ENCODE peak calls at places on chromosome 16, in four cellular contexts. Y is CD8-positive, alpha-beta T cell; N is upper lobe of right lung; R is uterus. W is an unnamed sample.

GRCh38 chr16:50742521-50743150 is 750 bp downstream of the CYLD start:
- DNase-seq in N (peak; percentile 72), Y (peak; percentile 51), R (no peak), W (peak; percentile 43)

GRCh38 chr16:15757630-15758251 is 99.1 kb downstream of the MYH11 start:
- DNase-seq in R (no peak), N (no peak), Y (no peak), W (no peak)

GRCh38 chr16:54331241-54332002 is 44.8 kb upstream of the IRX3 start:
- DNase-seq in Y (no peak), N (no peak), R (no peak), W (no peak)

GRCh38 chr16:48276102-48276501 is 28.8 kb upstream of the ABCC11 start:
- DNase-seq in N (no peak), R (no peak), Y (no peak), W (peak; percentile 58)

GRCh38 chr16:4682084-4682581 is 11.2 kb upstream of the NUDT16L1 start:
- DNase-seq in R (no peak), Y (no peak), N (peak; percentile 62), W (no peak)

GRCh38 chr16:60110531-60110930 is 1376.4 kb upstream of the GOT2 start:
- DNase-seq in Y (no peak), R (no peak), N (no peak), W (no peak)

GRCh38 chr16:56912746-56913703 is 18.9 kb upstream of the HERPUD1 start:
- DNase-seq in Y (no peak), R (no peak), N (peak; percentile 57), W (peak; percentile 89)

GRCh38 chr16:77437859-77438258 is 3.0 kb upstream of the ADAMTS18 start:
- DNase-seq in R (no peak), Y (no peak), N (no peak), W (peak; percentile 12)

GRCh38 chr16:59878479-59878878 is 1144.4 kb upstream of the GOT2 start:
- DNase-seq in N (no peak), Y (no peak), R (no peak), W (peak; percentile 1)

GRCh38 chr16:9800180-9800738 is 382.0 kb downstream of the GRIN2A start:
- DNase-seq in R (no peak), N (no peak), Y (no peak), W (peak; percentile 3)

GRCh38 chr16:64830653-64831052 is 291.2 kb downstream of the CDH11 start:
- DNase-seq in R (no peak), Y (no peak), N (no peak), W (peak; percentile 66)

GRCh38 chr16:31118223-31119155 is 1.0 kb downstream of the KAT8 start:
- DNase-seq in N (no peak), R (no peak), Y (no peak), W (peak; percentile 80)

GRCh38 chr16:78147846-78148535 is 48.5 kb downstream of the WWOX start:
- DNase-seq in Y (no peak), N (no peak), R (no peak), W (no peak)

GRCh38 chr16:68736561-68736960 is 531 bp upstream of the CDH1 start:
- DNase-seq in R (no peak), Y (no peak), N (no peak), W (no peak)

GRCh38 chr16:85991856-85992255 is 92.9 kb downstream of the IRF8 start:
- DNase-seq in N (peak; percentile 34), Y (no peak), R (no peak), W (no peak)

GRCh38 chr16:59355704-59356103 is 621.6 kb upstream of the GOT2 start:
- DNase-seq in N (no peak), Y (no peak), R (no peak), W (no peak)

GRCh38 chr16:2871926-2872325 is 11.1 kb upstream of the FLYWCH2 start:
- DNase-seq in R (no peak), N (no peak), Y (no peak), W (no peak)

GRCh38 chr16:63337264-63337663 is 1301.0 kb upstream of the CDH8 start:
- DNase-seq in N (no peak), R (no peak), Y (no peak), W (no peak)

GRCh38 chr16:29943846-29944669 is 17.8 kb upstream of the TMEM219 start:
- DNase-seq in Y (no peak), N (no peak), R (peak; percentile 74), W (peak; percentile 99)

GRCh38 chr16:23024044-23024443 is 125.2 kb downstream of the USP31 start:
- DNase-seq in R (no peak), N (no peak), Y (no peak), W (no peak)

GRCh38 chr16:58670177-58670576 is 14.4 kb downstream of the SLC38A7 start:
- DNase-seq in Y (no peak), R (no peak), N (no peak), W (no peak)

GRCh38 chr16:88632587-88632930 is 5.8 kb upstream of the IL17C start:
- DNase-seq in R (no peak), Y (no peak), N (no peak), W (no peak)

GRCh38 chr16:88634141-88634993 is 4.0 kb upstream of the IL17C start:
- DNase-seq in N (peak; percentile 89), Y (peak; percentile 72), R (peak; percentile 49), W (peak; percentile 65)

GRCh38 chr16:88631920-88632586 is 6.3 kb upstream of the IL17C start:
- DNase-seq in Y (no peak), N (no peak), R (no peak), W (no peak)

GRCh38 chr16:88634994-88635670 is 3.2 kb upstream of the IL17C start:
- DNase-seq in N (no peak), Y (no peak), R (no peak), W (peak; percentile 40)

GRCh38 chr16:88633684-88634140 is 4.7 kb upstream of the IL17C start:
- DNase-seq in N (peak; percentile 80), R (no peak), Y (no peak), W (peak; percentile 44)
- TF ChIP-seq CTCF in N (peak; percentile 35), R (no peak), Y (no peak), W (peak; percentile 39)

GRCh38 chr16:67720236-67720635 is 1.1 kb upstream of the GFOD2 start:
- DNase-seq in Y (no peak), R (no peak), N (no peak), W (no peak)
- H3K4me3 ChIP-seq in Y (no peak overlapping the region), R (no peak overlapping the region), N (no peak overlapping the region), W (peak overlapping the region; percentile 91)

GRCh38 chr16:81708459-81709368 is 70.4 kb upstream of the PLCG2 start:
- DNase-seq in R (no peak), N (peak; percentile 64), Y (no peak), W (no peak)

GRCh38 chr16:81709369-81709900 is 69.7 kb upstream of the PLCG2 start:
- DNase-seq in Y (no peak), N (peak; percentile 54), R (no peak), W (no peak)

GRCh38 chr16:81712681-81713080 is 66.4 kb upstream of the PLCG2 start:
- DNase-seq in N (no peak), R (no peak), Y (no peak), W (no peak)

GRCh38 chr16:81711609-81712329 is 67.3 kb upstream of the PLCG2 start:
- DNase-seq in R (peak; percentile 52), Y (no peak), N (no peak), W (peak; percentile 94)

DNA sequence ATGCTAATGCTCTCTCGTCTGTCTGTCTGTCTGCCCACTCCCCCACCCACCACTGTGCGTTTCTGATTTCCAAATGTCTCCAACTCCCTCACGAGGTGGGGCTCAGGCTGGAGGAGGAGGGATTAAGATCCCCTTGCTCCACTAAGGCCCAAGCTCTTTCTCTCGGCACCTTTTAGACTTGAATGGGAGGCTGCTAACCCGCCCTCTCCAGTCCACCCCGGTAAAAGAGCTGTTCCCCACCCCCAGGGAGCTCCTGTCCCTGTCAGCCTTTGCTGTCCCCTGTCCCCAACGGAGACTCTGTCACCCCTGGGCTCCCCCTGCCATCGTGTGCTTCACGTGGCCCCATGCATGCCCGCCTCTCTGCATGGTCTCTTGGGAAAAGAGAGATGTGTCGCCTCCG is 68.5 kb upstream of the PLCG2 start:
- DNase-seq in R (no peak), Y (no peak), N (no peak), W (no peak)
- TF ChIP-seq CTCF in R (no peak), Y (no peak), N (no peak), W (no peak)

DNA sequence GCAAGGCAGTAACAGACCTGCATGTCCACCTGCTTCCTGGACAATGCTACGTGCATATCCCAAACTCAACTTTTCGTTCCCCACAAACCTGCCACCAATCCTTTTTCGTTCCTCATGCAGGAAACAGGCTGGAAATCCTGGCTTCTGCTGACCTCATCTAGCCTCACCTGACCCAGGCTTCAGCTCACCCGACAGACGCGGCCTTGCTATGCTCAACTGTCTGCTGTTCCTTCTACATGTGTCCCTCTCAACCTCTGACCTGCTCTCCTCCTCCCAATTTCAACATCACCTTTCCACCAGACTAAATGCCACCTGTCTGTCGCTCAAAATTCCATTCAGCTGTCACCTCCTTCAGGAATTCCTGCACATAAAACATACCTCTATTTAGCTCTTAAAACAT is 44.5 kb downstream of the XPO6 start:
- DNase-seq in R (no peak), Y (no peak), N (no peak), W (no peak)
- H3K4me3 ChIP-seq in R (no peak overlapping the region), Y (no peak overlapping the region), N (no peak overlapping the region), W (no peak overlapping the region)

DNA sequence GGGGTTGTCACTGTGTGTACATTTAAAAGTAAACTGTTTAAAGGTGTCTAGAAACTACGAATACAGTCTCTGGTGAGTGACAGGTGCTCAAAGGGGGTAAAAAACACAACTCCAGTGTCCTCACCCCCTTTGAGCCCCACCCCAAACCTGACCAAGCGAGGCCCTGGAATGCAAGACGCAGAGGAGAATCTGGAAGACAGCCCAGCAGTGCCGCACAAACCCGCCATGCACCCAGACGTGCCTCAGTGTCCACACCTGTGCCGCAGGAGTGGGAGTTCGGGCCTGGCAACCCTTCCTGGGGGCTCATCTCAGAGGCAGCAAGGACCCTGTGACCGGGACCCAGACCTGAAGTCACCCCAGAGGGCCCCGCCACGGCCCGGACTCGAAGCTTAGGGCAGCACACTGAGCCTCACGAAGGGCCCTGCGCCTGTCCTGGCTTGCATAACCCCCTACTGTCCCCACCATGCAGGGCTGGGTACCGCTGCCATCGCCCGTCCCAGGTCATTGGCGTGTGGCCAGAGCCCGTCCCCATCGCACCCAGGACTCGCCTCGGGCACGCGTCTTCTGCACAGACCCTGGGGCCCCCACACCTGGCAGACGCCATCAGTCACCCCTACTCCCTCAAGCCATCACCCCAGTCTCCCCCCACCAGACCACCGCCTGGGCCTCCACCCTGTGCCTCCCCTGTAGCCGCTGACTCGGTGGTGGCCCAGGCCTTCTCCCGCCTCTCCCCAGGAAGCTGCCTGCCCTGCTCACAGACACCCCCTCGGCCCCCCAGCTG is 33.0 kb upstream of the ZC3H18 start:
- DNase-seq in R (no peak), N (no peak), Y (no peak), W (no peak)
- TF ChIP-seq CTCF in R (no peak), N (no peak), Y (no peak), W (no peak)

DNA sequence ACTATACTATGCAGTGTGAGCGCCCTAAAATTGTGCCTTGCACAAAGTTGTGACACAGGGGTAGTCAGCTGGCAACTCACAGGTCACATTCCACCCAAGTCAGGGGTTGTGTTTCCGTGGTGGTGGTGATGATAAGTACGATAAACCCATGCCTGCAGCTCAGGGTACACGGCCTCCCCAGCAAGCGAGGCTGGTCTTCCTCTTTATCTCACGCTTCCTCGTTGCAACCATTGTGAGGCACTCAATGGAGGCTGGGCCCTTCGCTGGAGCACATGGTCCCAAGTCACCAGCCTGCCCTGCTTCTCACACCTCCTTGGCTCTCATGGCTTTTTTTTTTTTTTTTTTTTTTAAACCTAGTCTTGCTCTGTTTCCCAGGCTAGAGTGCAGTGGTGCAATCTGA is 307.5 kb downstream of the CPPED1 start:
- DNase-seq in N (no peak), Y (no peak), R (no peak), W (no peak)
- H3K4me3 ChIP-seq in N (no peak overlapping the region), Y (no peak overlapping the region), R (no peak overlapping the region), W (no peak overlapping the region)